ENCODE peak calls at places on chromosomes 11 and 22, in eight cellular contexts. S, L, Q, I, E, V, N and Z are unnamed samples.

GRCh38 chr22:27783436-27784098 is 18.0 kb downstream of the MN1 start:
- DNase-seq in E (no peak), Q (no peak), V (no peak), N (peak; percentile 86), L (no peak), I (no peak), S (no peak), Z (no peak)

GRCh38 chr22:29359469-29359868 is 28.9 kb downstream of the AP1B1 start:
- DNase-seq in E (peak; percentile 53), Q (peak; percentile 77), L (no peak), V (peak; percentile 61), N (no peak), I (peak; percentile 85), S (peak; percentile 28), Z (no peak)

GRCh38 chr11:73249304-73249703 is 22.8 kb upstream of the P2RY6 start:
- DNase-seq in L (no peak), V (no peak), S (no peak), I (peak; percentile 12), E (peak; percentile 22), Q (no peak), N (no peak), Z (peak; percentile 8)

GRCh38 chr22:11307996-11308395 is 4220.0 kb upstream of the OR11H1 start:
- DNase-seq in S (no peak), I (no peak), E (no peak), N (no peak), L (no peak), Q (no peak), V (no peak), Z (no peak)

GRCh38 chr11:118401880-118402590 is 629 bp downstream of the ATP5MG start:
- DNase-seq in L (no peak), Q (no peak), I (no peak), V (no peak), S (peak; percentile 19), E (peak; percentile 92), N (no peak), Z (no peak)

GRCh38 chr11:26983645-26984044 is 10.3 kb upstream of the FIBIN start:
- DNase-seq in E (no peak), L (no peak), I (no peak), N (no peak), V (no peak), Q (no peak), S (no peak), Z (no peak)

GRCh38 chr11:11380883-11381282 is 27.8 kb upstream of the CSNK2A3 start:
- DNase-seq in E (no peak), I (no peak), Q (no peak), N (no peak), S (no peak), L (no peak), V (no peak), Z (no peak)

GRCh38 chr11:108289699-108290098 is 66.8 kb downstream of the ATM start:
- DNase-seq in L (no peak), I (no peak), N (no peak), Q (no peak), V (no peak), S (no peak), E (no peak), Z (no peak)

GRCh38 chr22:19086944-19087343 is 35.3 kb downstream of the DGCR2 start:
- DNase-seq in S (peak; percentile 46), V (no peak), E (peak; percentile 69), N (no peak), L (no peak), I (peak; percentile 30), Q (no peak), Z (no peak)

GRCh38 chr11:43947003-43947500 is 4.6 kb downstream of the C11orf96 start:
- DNase-seq in N (peak; percentile 86), I (no peak), E (peak; percentile 47), L (no peak), V (no peak), S (peak; percentile 50), Q (no peak), Z (no peak)

GRCh38 chr11:12170984-12171383 is 60.6 kb downstream of the MICAL2 start:
- DNase-seq in L (no peak), N (no peak), S (no peak), I (peak; percentile 81), E (peak; percentile 49), Q (peak; percentile 69), V (no peak), Z (no peak)

GRCh38 chr11:40185793-40186192 is 1273.7 kb downstream of the LRRC4C start:
- DNase-seq in I (no peak), Q (no peak), N (no peak), E (no peak), S (no peak), V (no peak), L (no peak), Z (no peak)

DNA sequence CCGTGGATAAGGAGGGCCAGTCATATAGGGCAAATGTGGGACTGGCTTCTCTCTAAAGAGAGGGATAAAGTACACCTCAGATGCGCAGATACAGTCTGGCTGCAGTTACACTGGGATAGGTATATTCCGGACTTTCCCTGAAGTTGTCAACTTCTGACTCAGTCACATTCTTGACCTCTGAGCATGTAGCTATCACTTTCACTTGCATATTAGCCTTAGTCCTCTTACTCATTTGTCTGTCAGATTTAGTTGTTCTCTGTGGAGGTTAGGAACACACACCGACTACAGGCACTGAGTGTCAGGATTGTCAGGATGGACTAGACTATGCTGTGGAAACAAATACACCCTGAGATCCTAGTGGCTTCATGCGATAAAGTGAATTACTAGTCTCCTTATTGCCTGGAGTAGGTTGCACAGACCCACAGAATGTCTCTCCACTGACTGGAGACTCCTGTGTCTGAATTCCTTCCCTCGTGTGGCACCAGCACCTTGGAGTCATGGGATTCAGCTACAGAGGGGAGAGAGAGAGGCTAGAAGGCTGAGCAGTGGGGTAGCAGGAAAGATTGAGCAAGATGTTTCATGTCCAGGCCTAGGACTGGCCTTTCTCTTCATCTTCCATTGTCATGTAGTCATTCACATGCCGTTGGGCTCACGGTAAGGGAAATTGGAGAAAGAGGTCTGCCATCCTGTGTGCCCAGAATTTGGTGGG is 654.3 kb downstream of the NTM start:
- DNase-seq in N (no peak), E (peak; percentile 89), I (no peak), S (no peak), V (no peak), L (no peak), Q (no peak), Z (no peak)
- H3K27ac ChIP-seq in N (no peak overlapping the region), E (peak overlapping the region; percentile 2), I (no peak overlapping the region), S (no peak overlapping the region), V (no peak overlapping the region), L (no peak overlapping the region), Q (no peak overlapping the region), Z (peak overlapping the region; percentile 81)

GRCh38 chr11:122634507-122634906 is 21.0 kb upstream of the UBASH3B start:
- DNase-seq in Q (no peak), E (peak; percentile 64), V (no peak), N (no peak), S (no peak), I (peak; percentile 54), L (no peak), Z (no peak)

GRCh38 chr11:122637538-122637937 is 18.0 kb upstream of the UBASH3B start:
- DNase-seq in I (no peak), S (no peak), L (no peak), Q (no peak), V (no peak), E (no peak), N (no peak), Z (no peak)

GRCh38 chr11:122628691-122629555 is 26.6 kb upstream of the UBASH3B start:
- DNase-seq in V (peak; percentile 61), E (peak; percentile 77), I (peak; percentile 80), N (peak; percentile 84), Q (peak; percentile 83), S (peak; percentile 37), L (no peak), Z (no peak)

GRCh38 chr11:122633219-122633829 is 22.2 kb upstream of the UBASH3B start:
- DNase-seq in E (peak; percentile 69), L (no peak), N (no peak), I (peak; percentile 46), Q (peak; percentile 70), S (no peak), V (no peak), Z (no peak)

GRCh38 chr11:122632178-122632824 is 23.2 kb upstream of the UBASH3B start:
- DNase-seq in N (no peak), E (no peak), S (no peak), I (peak; percentile 11), V (no peak), Q (no peak), L (no peak), Z (no peak)
- H3K4me3 ChIP-seq in N (no peak overlapping the region), E (no peak overlapping the region), S (no peak overlapping the region), I (no peak overlapping the region), V (no peak overlapping the region), Q (no peak overlapping the region), L (no peak overlapping the region), Z (no peak overlapping the region)

GRCh38 chr11:64891880-64892279 is 13.5 kb upstream of the EHD1 start:
- DNase-seq in L (no peak), E (no peak), I (no peak), N (no peak), S (no peak), Q (no peak), V (no peak), Z (no peak)
- H3K4me1 ChIP-seq in L (no peaks in the 10 kb centered on the region), E (peaks cover 5% of the 10 kb centered on the region), I (peaks cover 18% of the 10 kb centered on the region), N (no peaks in the 10 kb centered on the region), S (peaks cover 96% of the 10 kb centered on the region), Q (peaks cover 8% of the 10 kb centered on the region), V (peaks cover 48% of the 10 kb centered on the region), Z (no peaks in the 10 kb centered on the region)

GRCh38 chr11:17430616-17431015 is 42.2 kb upstream of the KCNJ11 start:
- DNase-seq in V (no peak), I (no peak), L (no peak), Q (no peak), S (no peak), N (no peak), E (no peak), Z (no peak)

GRCh38 chr11:17431139-17431538 is 42.7 kb upstream of the KCNJ11 start:
- DNase-seq in S (no peak), E (no peak), V (no peak), I (no peak), Q (no peak), N (no peak), L (no peak), Z (no peak)

GRCh38 chr11:17428930-17429329 is 40.5 kb upstream of the KCNJ11 start:
- DNase-seq in Q (no peak), I (no peak), E (no peak), N (no peak), V (no peak), L (no peak), S (no peak), Z (no peak)

GRCh38 chr11:17432041-17432440 is 43.6 kb upstream of the KCNJ11 start:
- DNase-seq in L (no peak), Q (no peak), S (no peak), V (no peak), I (no peak), N (no peak), E (no peak), Z (no peak)

DNA sequence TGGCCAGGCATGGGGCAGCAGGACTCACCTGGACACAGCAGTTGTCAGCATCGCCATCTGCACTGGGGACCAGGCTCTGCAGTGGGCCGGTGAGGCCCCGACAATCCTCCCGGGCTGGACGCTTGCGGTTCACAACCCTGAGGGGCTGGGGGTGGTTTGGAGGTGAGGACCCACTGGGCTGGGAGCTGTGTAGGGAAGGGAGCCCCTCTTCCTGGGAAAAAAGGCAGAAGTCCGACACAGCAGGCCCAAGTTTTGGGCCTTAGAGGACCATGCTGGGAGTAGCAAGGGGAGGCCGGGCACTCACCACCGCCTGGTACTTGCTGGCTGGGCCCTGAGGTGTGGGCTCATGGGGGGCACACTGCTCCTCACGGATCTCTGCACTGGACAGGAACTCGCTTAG is 39.8 kb upstream of the KCNJ11 start:
- DNase-seq in N (no peak), L (no peak), E (no peak), I (no peak), V (no peak), Q (no peak), S (no peak), Z (no peak)
- H3K27ac ChIP-seq in N (no peak overlapping the region), L (no peak overlapping the region), E (no peak overlapping the region), I (no peak overlapping the region), V (no peak overlapping the region), Q (no peak overlapping the region), S (no peak overlapping the region), Z (no peak overlapping the region)